ENCODE peak calls at places on chromosomes 11 and 22, in five cellular contexts. W is breast epithelium; Y is pancreas; X is left lung; F is CD8-positive, alpha-beta T cell. E is an unnamed sample.
A peak's percentile ranks its signal among the peaks of the same experiment; 100 is the strongest.

GRCh38 chr22:50252081-50253045 is 1.3 kb upstream of the HDAC10 start:
- DNase-seq in W (peak; percentile 76), Y (peak; percentile 79), X (peak; percentile 93), F (peak; percentile 66), E (no peak)

GRCh38 chr22:28440517-28441366 is 238.9 kb downstream of the TTC28 start:
- DNase-seq in W (no peak), Y (no peak), X (no peak), F (no peak), E (no peak)

GRCh38 chr11:65709661-65710060 is 2.4 kb upstream of the KAT5 start:
- DNase-seq in W (no peak), Y (no peak), X (no peak), F (no peak), E (no peak)

GRCh38 chr11:36249271-36249670 is 40.0 kb downstream of the COMMD9 start:
- DNase-seq in W (no peak), Y (no peak), X (no peak), F (no peak), E (no peak)

GRCh38 chr11:35347921-35348331 is 71.4 kb downstream of the SLC1A2 start:
- DNase-seq in W (peak; percentile 43), Y (no peak), X (no peak), F (no peak), E (no peak)

GRCh38 chr22:45280995-45281394 is 3.8 kb upstream of the UPK3A start:
- DNase-seq in W (no peak), Y (no peak), X (no peak), F (no peak), E (no peak)

GRCh38 chr11:64379160-64379559 is 20.2 kb downstream of the RPS6KA4 start:
- DNase-seq in W (no peak), Y (peak; percentile 28), X (no peak), F (no peak), E (no peak)

GRCh38 chr11:112016765-112017356 is 8.3 kb upstream of the DLAT start:
- DNase-seq in W (no peak), Y (no peak), X (no peak), F (no peak), E (no peak)

GRCh38 chr11:66327171-66328035 is 8.8 kb downstream of the RIN1 start:
- DNase-seq in W (no peak), Y (no peak), X (peak; percentile 54), F (no peak), E (no peak)

GRCh38 chr22:35967046-35967397 is 61.6 kb downstream of the RBFOX2 start:
- DNase-seq in W (no peak), Y (no peak), X (no peak), F (no peak), E (no peak)

GRCh38 chr22:48257690-48258065 is 1495.2 kb downstream of the TBC1D22A start:
- DNase-seq in W (no peak), Y (no peak), X (no peak), F (no peak), E (no peak)

GRCh38 chr22:16917144-16918003 is 90.6 kb downstream of the GAB4 start:
- DNase-seq in W (peak; percentile 23), Y (peak; percentile 39), X (no peak), F (peak; percentile 25), E (no peak)

GRCh38 chr11:2212411-2213251 is 41.0 kb upstream of the TH start:
- DNase-seq in W (peak; percentile 69), Y (no peak), X (peak; percentile 65), F (no peak), E (peak; percentile 76)
- H3K4me1 ChIP-seq in W (peaks cover 7% of the 10 kb centered on the region), Y (no peaks in the 10 kb centered on the region), X (no peaks in the 10 kb centered on the region), F (peaks cover 20% of the 10 kb centered on the region), E (no peaks in the 10 kb centered on the region)

DNA sequence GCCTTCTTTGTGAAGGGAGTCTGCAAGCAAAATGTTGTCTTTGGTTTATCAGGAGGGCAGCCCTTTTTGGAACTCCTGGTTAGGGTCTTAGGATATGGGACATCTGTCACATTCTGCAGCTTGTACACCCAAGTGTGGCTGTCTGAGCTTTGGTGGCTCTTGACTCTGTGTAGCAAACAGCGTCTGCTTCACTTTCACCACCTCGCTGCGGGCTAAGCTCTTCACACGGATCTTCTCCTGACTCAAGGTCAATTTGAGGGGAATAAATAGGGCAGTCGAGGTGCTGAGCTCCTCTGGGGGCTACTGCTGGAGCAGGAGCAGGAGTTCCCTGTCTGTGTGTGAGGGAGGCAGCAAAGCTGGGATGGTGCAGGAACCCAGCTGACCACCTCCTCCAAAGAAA is 10.6 kb downstream of the MICAL2 start:
- DNase-seq in W (no peak), Y (no peak), X (no peak), F (no peak), E (no peak)
- H3K4me1 ChIP-seq in W (no peaks in the 10 kb centered on the region), Y (no peaks in the 10 kb centered on the region), X (peaks cover 17% of the 10 kb centered on the region), F (peaks cover 5% of the 10 kb centered on the region), E (peaks cover 16% of the 10 kb centered on the region)

GRCh38 chr11:69303427-69303826 is 9.5 kb downstream of the MYEOV start:
- DNase-seq in W (no peak), Y (no peak), X (no peak), F (no peak), E (no peak)
- H3K4me1 ChIP-seq in W (no peaks in the 10 kb centered on the region), Y (no peaks in the 10 kb centered on the region), X (peaks cover 14% of the 10 kb centered on the region), F (peaks cover 2% of the 10 kb centered on the region), E (peaks cover 32% of the 10 kb centered on the region)

DNA sequence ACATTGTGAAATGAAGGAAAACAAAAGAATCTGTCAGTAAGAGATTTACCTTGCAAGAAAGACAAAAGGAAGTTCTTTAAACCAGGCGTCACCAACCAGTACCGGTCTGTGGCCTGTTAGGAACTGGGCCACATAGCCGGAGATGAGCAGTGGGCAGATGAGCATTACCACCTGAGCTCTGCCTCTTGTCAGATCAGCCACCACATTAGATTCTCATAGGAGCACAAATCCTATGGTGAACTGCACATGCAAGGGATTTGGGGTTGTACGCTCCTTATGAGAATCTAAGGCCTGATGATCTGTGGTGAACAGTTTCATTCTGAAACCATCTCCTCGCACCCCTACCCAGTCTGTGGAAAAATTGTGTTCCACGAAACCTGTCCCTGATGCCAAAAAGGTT is 108.2 kb downstream of the CYP2R1 start:
- DNase-seq in W (no peak), Y (no peak), X (peak; percentile 2), F (no peak), E (no peak)
- H3K4me1 ChIP-seq in W (no peaks in the 10 kb centered on the region), Y (no peaks in the 10 kb centered on the region), X (no peaks in the 10 kb centered on the region), F (peaks cover 9% of the 10 kb centered on the region), E (no peaks in the 10 kb centered on the region)

GRCh38 chr11:2663915-2664314 is 35.9 kb downstream of the KCNQ1OT1 start:
- DNase-seq in W (no peak), Y (no peak), X (no peak), F (no peak), E (peak; percentile 70)
- H3K4me1 ChIP-seq in W (no peaks in the 10 kb centered on the region), Y (no peaks in the 10 kb centered on the region), X (no peaks in the 10 kb centered on the region), F (no peaks in the 10 kb centered on the region), E (no peaks in the 10 kb centered on the region)

GRCh38 chr11:57781529-57781943 is 19.9 kb downstream of the CTNND1 start:
- DNase-seq in W (peak; percentile 82), Y (peak; percentile 82), X (no peak), F (no peak), E (no peak)
- H3K4me1 ChIP-seq in W (peaks cover 16% of the 10 kb centered on the region), Y (peaks cover 72% of the 10 kb centered on the region), X (peaks cover 65% of the 10 kb centered on the region), F (peaks cover 26% of the 10 kb centered on the region), E (peaks cover 96% of the 10 kb centered on the region)

DNA sequence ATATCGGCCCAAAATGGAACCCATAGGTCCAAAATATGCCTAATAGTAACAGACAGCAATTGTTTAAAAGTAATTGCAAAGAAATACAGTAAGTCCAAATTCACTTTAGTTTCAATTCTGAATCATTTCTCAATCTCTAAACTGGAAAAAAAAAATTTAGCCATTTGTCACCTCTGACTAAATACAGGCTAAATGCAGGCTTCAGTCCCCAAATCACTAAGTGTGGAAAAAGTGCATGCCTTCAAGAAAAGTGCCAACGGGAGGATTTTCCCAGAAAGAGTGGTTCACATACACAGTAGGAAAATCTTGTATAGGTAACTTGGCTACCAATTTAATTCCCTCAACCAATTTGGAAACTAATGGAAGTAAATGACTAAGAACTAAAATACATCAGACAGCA is 35.7 kb downstream of the SIK3 start:
- DNase-seq in W (no peak), Y (no peak), X (no peak), F (no peak), E (no peak)
- H3K4me1 ChIP-seq in W (no peaks in the 10 kb centered on the region), Y (peaks cover 7% of the 10 kb centered on the region), X (peaks cover 5% of the 10 kb centered on the region), F (peaks cover 9% of the 10 kb centered on the region), E (peaks cover 30% of the 10 kb centered on the region)

DNA sequence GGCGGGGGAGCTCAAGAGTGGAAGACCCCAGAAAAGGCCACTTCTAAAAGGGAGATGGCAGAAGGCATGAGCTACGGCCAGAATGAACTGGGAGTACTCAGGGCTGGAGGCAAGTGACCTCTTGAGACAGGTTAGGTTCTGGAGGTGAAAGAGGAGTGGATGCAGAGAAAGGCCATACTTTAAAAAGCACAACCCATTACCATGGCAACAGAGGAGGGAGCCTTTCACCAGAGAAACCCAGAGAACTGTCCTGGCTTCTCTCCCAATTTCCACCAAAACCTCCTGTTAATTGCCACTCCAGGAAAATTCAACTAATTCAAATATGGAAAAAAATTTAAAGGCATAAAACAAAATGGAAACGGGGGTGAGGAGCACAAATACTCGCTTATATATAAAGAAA is 15.8 kb downstream of the A4GALT start:
- DNase-seq in W (no peak), Y (no peak), X (no peak), F (no peak), E (no peak)
- H3K4me1 ChIP-seq in W (no peaks in the 10 kb centered on the region), Y (no peaks in the 10 kb centered on the region), X (no peaks in the 10 kb centered on the region), F (no peaks in the 10 kb centered on the region), E (peaks cover 51% of the 10 kb centered on the region)

E was measured in vagina.